ENCODE peak calls at places on chromosomes 1 and 21, in four cellular contexts. M is stimulated activated naive CD8-positive, alpha-beta T cell treated with anti-CD3 and anti-CD28 coated beads, Interleukin-15, Interleukin-2, amounts not matched to agents 100 U/mL and 50 U/mL, for 24 hours; T is fibroblast of lung; V is head of caudate nucleus. E is an unnamed sample.

GRCh38 chr1:232385221-232385620 is 244.7 kb downstream of the SIPA1L2 start:
- DNase-seq in T (peak), M (no peak), V (no peak), E (no peak)

GRCh38 chr1:27655151-27655929 is 16.7 kb downstream of the IFI6 start:
- DNase-seq in V (no peak), M (no peak), T (no peak), E (no peak)

GRCh38 chr21:33063907-33064622 is 5.9 kb upstream of the OLIG1 start:
- DNase-seq in T (no peak), V (no peak), M (no peak), E (no peak)

GRCh38 chr1:13965770-13966398 is 265.9 kb downstream of the PRDM2 start:
- DNase-seq in T (peak), M (no peak), V (peak), E (peak)

GRCh38 chr1:159686599-159687299 is 27.6 kb downstream of the CRP start:
- DNase-seq in V (no peak), T (no peak), M (no peak), E (no peak)

GRCh38 chr1:34460193-34460592 is 283.5 kb downstream of the C1orf94 start:
- DNase-seq in M (peak), V (peak), T (no peak), E (no peak)

GRCh38 chr1:156160744-156161181 is 7.4 kb downstream of the SEMA4A start:
- DNase-seq in V (peak), T (peak), M (peak), E (peak)

GRCh38 chr21:35540950-35541632 is 492.0 kb upstream of the RUNX1 start:
- DNase-seq in V (no peak), T (no peak), M (no peak), E (no peak)

GRCh38 chr1:184019506-184019905 is 18.0 kb downstream of the COLGALT2 start:
- DNase-seq in M (no peak), T (no peak), V (no peak), E (peak)

GRCh38 chr1:205837380-205837970 is 12.5 kb downstream of the PM20D1 start:
- DNase-seq in V (no peak), M (no peak), T (no peak), E (no peak)

GRCh38 chr1:28914228-28915035 is at the start of gene EPB41:
- DNase-seq in M (peak), T (peak), V (peak), E (peak)

GRCh38 chr1:226632922-226633351 is 84.4 kb downstream of the STUM start:
- DNase-seq in T (no peak), M (peak), V (peak), E (no peak)

GRCh38 chr1:36561365-36561731 is 78.6 kb upstream of the CSF3R start:
- DNase-seq in T (no peak), M (no peak), V (no peak), E (no peak)

GRCh38 chr1:240190881-240191385 is 99.2 kb downstream of the FMN2 start:
- DNase-seq in M (no peak), V (no peak), T (peak), E (peak)

GRCh38 chr1:71364236-71364635 is 283.4 kb upstream of the ZRANB2 start:
- DNase-seq in V (no peak), M (no peak), T (peak), E (no peak)

GRCh38 chr1:175471039-175471800 is 272.2 kb downstream of the TNR start:
- DNase-seq in M (no peak), T (peak), V (no peak), E (no peak)

GRCh38 chr21:35252831-35253230 is 203.7 kb upstream of the RUNX1 start:
- DNase-seq in V (no peak), T (peak), M (no peak), E (no peak)

GRCh38 chr1:115493834-115494233 is 147.9 kb upstream of the VANGL1 start:
- DNase-seq in T (no peak), M (no peak), V (no peak), E (no peak)

GRCh38 chr1:111399792-111400610 is 27.5 kb downstream of the OVGP1 start:
- DNase-seq in M (peak), V (peak), T (peak), E (peak)

GRCh38 chr1:61951731-61952585 is 209.7 kb downstream of the PATJ start:
- DNase-seq in T (no peak), M (no peak), V (no peak), E (no peak)

GRCh38 chr1:64223329-64224151 is 20.1 kb downstream of the UBE2U start:
- DNase-seq in T (peak), V (no peak), M (no peak), E (no peak)

GRCh38 chr1:167635941-167636340 is 5.9 kb downstream of the RCSD1 start:
- DNase-seq in M (no peak), T (no peak), V (no peak), E (no peak)

GRCh38 chr1:61013189-61013952 is 69.0 kb upstream of the NFIA start:
- DNase-seq in M (no peak), V (no peak), T (no peak), E (no peak)

GRCh38 chr1:225848044-225848955 is 33.9 kb downstream of the TMEM63A start:
- DNase-seq in M (peak), T (no peak), V (peak), E (peak)

GRCh38 chr1:157992813-157993178 is 649 bp upstream of the KIRREL1 start:
- DNase-seq in M (no peak), V (no peak), T (no peak), E (no peak)

GRCh38 chr1:40383095-40383487 is 9.6 kb downstream of the SMAP2 start:
- DNase-seq in T (no peak), V (peak), M (no peak), E (no peak)

GRCh38 chr1:23422313-23422877 is 2.2 kb downstream of the TCEA3 start:
- DNase-seq in M (peak), V (no peak), T (peak), E (no peak)

GRCh38 chr1:46547481-46548383 is 3.7 kb downstream of the KNCN start:
- DNase-seq in M (no peak), T (peak), V (no peak), E (no peak)

GRCh38 chr1:247287460-247287859 is 31.6 kb downstream of the VN1R5 start:
- DNase-seq in M (no peak), V (no peak), T (no peak), E (no peak)

GRCh38 chr1:229156819-229157218 is 114.1 kb upstream of the RAB4A start:
- DNase-seq in V (no peak), T (peak), M (no peak), E (no peak)

GRCh38 chr1:41936107-41936506 is 17.4 kb upstream of the HIVEP3 start:
- DNase-seq in M (no peak), T (peak), V (no peak), E (no peak)

GRCh38 chr21:34129039-34129891 is 55.9 kb downstream of the MRPS6 start:
- DNase-seq in M (peak), V (peak), T (peak), E (peak)

GRCh38 chr1:94329986-94330385 is 88.2 kb upstream of the ABCD3 start:
- DNase-seq in M (no peak), T (peak), V (no peak), E (no peak)

GRCh38 chr1:30681782-30682181 is 41.6 kb downstream of the MATN1 start:
- DNase-seq in V (no peak), M (no peak), T (no peak), E (no peak)

GRCh38 chr1:20932437-20932977 is 145.4 kb upstream of the HP1BP3 start:
- DNase-seq in T (no peak), M (no peak), V (no peak), E (no peak)

GRCh38 chr1:214991691-214992315 is 90.7 kb upstream of the KCNK2 start:
- DNase-seq in V (no peak), T (no peak), M (no peak), E (no peak)

GRCh38 chr1:197423006-197423405 is 155.0 kb downstream of the CRB1 start:
- DNase-seq in M (no peak), T (peak), V (no peak), E (no peak)